ENCODE peak calls at places on chromosomes 2 and 18, in five cellular contexts. O, D, Y, X and W are unnamed samples.

GRCh38 chr18:74963820-74964446 is 245.0 kb downstream of the PTGR3 start:
- DNase-seq in O (peak), D (peak), Y (peak), X (no peak), W (no peak)

GRCh38 chr2:98909381-98910211 is 26.4 kb downstream of the CRACDL start:
- DNase-seq in O (peak), D (peak), Y (peak), X (no peak), W (no peak)

GRCh38 chr2:88334418-88334817 is 118.1 kb downstream of the FOXI3 start:
- DNase-seq in O (no peak), D (no peak), Y (no peak), X (no peak), W (no peak)

GRCh38 chr2:199431748-199432213 is 26.0 kb downstream of the SATB2 start:
- DNase-seq in O (peak), D (no peak), Y (peak), X (no peak), W (no peak)

GRCh38 chr2:143717053-143717452 is 587.8 kb downstream of the ARHGAP15 start:
- DNase-seq in O (no peak), D (peak), Y (no peak), X (no peak), W (no peak)

GRCh38 chr18:434410-434809 is 66.1 kb downstream of the COLEC12 start:
- DNase-seq in O (peak), D (peak), Y (no peak), X (no peak), W (no peak)

GRCh38 chr2:150472122-150472899 is 15.2 kb downstream of the RND3 start:
- DNase-seq in O (peak), D (peak), Y (no peak), X (peak), W (no peak)

GRCh38 chr2:2557448-2557847 is 226.4 kb upstream of the MYT1L start:
- DNase-seq in O (no peak), D (no peak), Y (no peak), X (no peak), W (no peak)

GRCh38 chr2:63665806-63666205 is 77.0 kb downstream of the MDH1 start:
- DNase-seq in O (peak), D (peak), Y (no peak), X (no peak), W (peak)

GRCh38 chr2:37585982-37586621 is 85.3 kb downstream of the CDC42EP3 start:
- DNase-seq in O (peak), D (peak), Y (no peak), X (no peak), W (peak)

GRCh38 chr2:192197387-192197786 is 2.7 kb upstream of the TMEFF2 start:
- DNase-seq in O (peak), D (peak), Y (no peak), X (no peak), W (peak)

GRCh38 chr2:179263460-179264237 is 983 bp downstream of the SESTD1 start:
- DNase-seq in O (peak), D (peak), Y (peak), X (peak), W (no peak)

GRCh38 chr2:200756618-200757321 is 54.9 kb upstream of the BZW1 start:
- DNase-seq in O (peak), D (peak), Y (no peak), X (no peak), W (no peak)

GRCh38 chr18:12839526-12840196 is 44.4 kb downstream of the PTPN2 start:
- DNase-seq in O (no peak), D (peak), Y (no peak), X (peak), W (no peak)

GRCh38 chr2:164515030-164515429 is 106.3 kb downstream of the GRB14 start:
- DNase-seq in O (no peak), D (no peak), Y (no peak), X (no peak), W (no peak)

GRCh38 chr2:119366161-119366648 is 429 bp downstream of the C2orf76 start:
- DNase-seq in O (peak), D (peak), Y (no peak), X (no peak), W (no peak)

GRCh38 chr2:70340921-70341765 is 39.3 kb upstream of the FAM136A start:
- DNase-seq in O (peak), D (peak), Y (peak), X (peak), W (no peak)

GRCh38 chr2:72361042-72361441 is 213.4 kb upstream of the CYP26B1 start:
- DNase-seq in O (no peak), D (no peak), Y (no peak), X (no peak), W (no peak)

GRCh38 chr18:7696846-7697245 is 129.7 kb downstream of the PTPRM start:
- DNase-seq in O (peak), D (peak), Y (no peak), X (no peak), W (no peak)

GRCh38 chr18:25743661-25744151 is 346.7 kb downstream of the SS18 start:
- DNase-seq in O (no peak), D (no peak), Y (peak), X (no peak), W (no peak)

GRCh38 chr2:79375817-79376216 is 137.0 kb upstream of the CTNNA2 start:
- DNase-seq in O (no peak), D (no peak), Y (no peak), X (peak), W (no peak)

GRCh38 chr2:118249970-118250369 is 161.7 kb downstream of the INSIG2 start:
- DNase-seq in O (no peak), D (peak), Y (no peak), X (no peak), W (no peak)

DNA sequence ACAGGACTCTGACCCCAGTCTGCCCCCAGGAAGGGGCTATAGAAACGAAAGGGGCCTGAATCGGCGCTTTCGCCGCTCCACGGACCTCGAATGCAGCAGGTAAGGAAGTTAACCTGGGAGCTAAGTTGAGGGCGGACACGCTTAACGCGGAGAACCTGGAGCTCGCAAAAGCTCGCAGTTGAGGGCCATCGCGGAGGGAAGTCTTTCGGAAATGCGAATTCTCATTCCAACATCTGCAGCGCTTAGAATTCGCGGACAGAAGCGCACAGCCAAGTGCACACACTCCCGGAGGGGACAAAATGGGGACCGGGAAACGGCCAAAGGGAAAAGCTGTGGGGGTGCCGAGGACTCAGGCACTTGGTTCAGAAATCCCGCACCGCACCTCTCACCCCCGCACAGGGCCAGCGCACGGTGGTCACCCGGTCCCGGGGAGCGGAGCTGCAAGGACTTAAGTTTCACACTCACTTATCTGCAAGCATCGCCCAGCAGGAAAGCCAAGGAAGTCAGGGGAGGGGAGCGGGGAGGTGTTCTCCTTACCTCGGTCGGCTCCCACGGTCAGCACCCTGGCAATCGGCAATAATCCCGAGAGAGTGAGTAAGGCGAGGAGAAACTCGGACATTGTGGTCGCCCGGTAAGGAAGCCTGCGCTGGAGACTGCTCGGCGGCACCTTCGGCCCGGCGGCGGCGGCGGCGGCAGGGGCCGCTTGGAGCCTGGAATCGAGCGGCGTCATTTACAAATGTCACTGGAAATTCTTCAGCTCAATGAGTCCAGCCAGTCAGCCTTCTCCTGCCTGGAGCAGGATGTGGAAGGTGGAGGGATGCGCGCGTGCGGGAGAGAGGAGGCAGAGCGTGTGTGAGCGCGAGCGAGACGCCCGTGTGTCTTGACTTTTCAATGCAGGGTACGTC is 453 bp downstream of the LRP1B start:
- DNase-seq in O (peak), D (peak), Y (peak), X (no peak), W (no peak)
- TF ChIP-seq EZH2 in O (no peak), D (no peak), Y (peak), X (no peak), W (no peak)

DNA sequence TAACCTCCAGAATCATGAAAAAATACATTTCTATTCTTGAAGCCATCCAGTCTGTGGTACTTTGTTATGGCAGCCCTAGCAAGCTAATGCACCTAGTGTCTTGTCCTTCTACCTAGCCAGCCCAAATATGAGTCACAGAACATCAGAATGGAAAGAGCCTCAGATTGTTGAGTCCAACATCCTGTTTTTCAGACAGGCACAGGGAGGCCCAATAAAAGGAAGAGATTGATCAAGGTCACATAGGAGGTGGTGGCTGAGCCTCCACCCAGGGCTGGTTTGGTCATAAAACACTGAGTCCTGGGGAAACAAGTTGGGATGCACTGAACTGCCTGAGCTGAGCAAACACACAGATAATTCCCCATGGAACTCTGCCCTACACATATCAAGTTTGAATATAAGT is 195.5 kb downstream of the TTC32 start:
- DNase-seq in O (no peak), D (peak), Y (no peak), X (no peak), W (no peak)
- H3K9ac ChIP-seq in O (no peak), D (no peak), Y (no peak), X (no peak), W (no peak)

GRCh38 chr2:206263959-206264603 is 10.4 kb upstream of the ZDBF2 start:
- DNase-seq in O (no peak), D (no peak), Y (no peak), X (no peak), W (no peak)
- TF ChIP-seq EZH2 in O (peak), D (peak), Y (peak), X (no peak), W (no peak)

DNA sequence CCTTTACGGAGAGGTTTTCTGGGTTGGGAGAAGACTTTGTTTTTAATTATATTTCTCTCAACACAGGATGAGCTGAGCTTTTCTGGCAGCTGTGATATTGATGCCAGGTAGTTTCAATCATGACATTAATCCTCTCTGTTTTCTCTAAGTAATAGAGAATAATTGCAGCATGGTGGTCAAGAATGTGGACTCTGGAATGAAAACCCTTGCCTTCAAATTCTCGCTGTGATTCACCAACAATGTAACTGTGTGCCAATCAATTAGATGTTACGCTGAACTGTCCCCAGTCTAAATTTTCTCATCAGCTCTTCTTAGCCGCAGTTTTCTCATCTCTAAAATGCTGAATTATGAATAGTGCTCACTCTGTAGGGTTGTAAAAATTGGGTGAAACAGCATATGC is 31.6 kb upstream of the PPM1B start:
- DNase-seq in O (no peak), D (no peak), Y (no peak), X (no peak), W (no peak)
- H3K9ac ChIP-seq in O (no peak), D (no peak), Y (no peak), X (no peak), W (no peak)

DNA sequence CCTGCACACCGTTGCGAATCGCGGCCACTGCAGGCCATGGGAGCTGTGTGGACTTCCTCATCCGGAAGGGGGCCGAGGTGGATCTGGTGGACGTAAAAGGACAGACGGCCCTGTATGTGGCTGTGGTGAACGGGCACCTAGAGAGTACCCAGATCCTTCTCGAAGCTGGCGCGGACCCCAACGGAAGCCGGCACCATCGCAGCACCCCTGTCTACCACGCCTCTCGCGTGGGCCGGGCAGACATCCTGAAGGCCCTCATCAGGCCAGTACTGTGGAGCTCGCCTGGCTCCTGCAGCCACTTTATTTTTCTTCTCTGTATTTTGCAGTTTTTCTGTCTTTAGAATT is 9.0 kb downstream of the ASB1 start:
- DNase-seq in O (no peak), D (no peak), Y (no peak), X (no peak), W (no peak)
- TF ChIP-seq EZH2 in O (no peak), D (no peak), Y (no peak), X (no peak), W (no peak)

GRCh38 chr2:146239392-146240135 is 1605.3 kb upstream of the ACVR2A start:
- DNase-seq in O (peak), D (peak), Y (no peak), X (no peak), W (no peak)
- H3K9ac ChIP-seq in O (no peak), D (peak), Y (no peak), X (no peak), W (no peak)

GRCh38 chr2:176104338-176105077 is 2.6 kb upstream of the HOXD11 start:
- DNase-seq in O (no peak), D (peak), Y (no peak), X (no peak), W (no peak)

GRCh38 chr2:176105727-176106635 is 1.1 kb upstream of the HOXD11 start:
- DNase-seq in O (no peak), D (peak), Y (no peak), X (no peak), W (no peak)

GRCh38 chr2:176103634-176104337 is 3.3 kb upstream of the HOXD11 start:
- DNase-seq in O (no peak), D (peak), Y (no peak), X (no peak), W (peak)

GRCh38 chr2:176106636-176107539 is at the start of gene HOXD11:
- DNase-seq in O (no peak), D (peak), Y (peak), X (no peak), W (no peak)

GRCh38 chr2:176105078-176105726 is 1.9 kb upstream of the HOXD11 start:
- DNase-seq in O (no peak), D (peak), Y (no peak), X (no peak), W (no peak)
- TF ChIP-seq EZH2 in O (no peak), D (no peak), Y (peak), X (no peak), W (no peak)